ENCODE peak calls at places on chromosomes 11 and 22, in four cellular contexts. L is SK-N-SH, W is HepG2, Y is GM12878. C is an unnamed sample.

GRCh38 chr22:42645341-42645937 is 3.8 kb downstream of the CYB5R3 start:
- DNase-seq in L (no peak), W (no peak), Y (no peak), C (no peak)

GRCh38 chr11:128956401-128957203 is 13.9 kb upstream of the TP53AIP1 start:
- DNase-seq in L (peak), W (peak), Y (peak), C (peak)

GRCh38 chr11:32831241-32831640 is 1.5 kb downstream of the PRRG4 start:
- DNase-seq in L (no peak), W (no peak), Y (no peak), C (no peak)

GRCh38 chr11:45301537-45302246 is 15.6 kb upstream of the SYT13 start:
- DNase-seq in L (no peak), W (no peak), Y (no peak), C (no peak)

GRCh38 chr11:10308208-10308954 is 3.5 kb downstream of the ADM start:
- DNase-seq in L (no peak), W (no peak), Y (no peak), C (no peak)

GRCh38 chr22:44928711-44929347 is 81.0 kb downstream of the PHF21B start:
- DNase-seq in L (no peak), W (no peak), Y (no peak), C (no peak)

GRCh38 chr11:2708757-2709281 is 9.0 kb upstream of the KCNQ1OT1 start:
- DNase-seq in L (peak), W (no peak), Y (no peak), C (no peak)

GRCh38 chr22:37162221-37163095 is 12.7 kb upstream of the IL2RB start:
- DNase-seq in L (no peak), W (no peak), Y (peak), C (no peak)

GRCh38 chr11:116852261-116853125 is 15.1 kb upstream of the APOA1 start:
- DNase-seq in L (no peak), W (no peak), Y (no peak), C (no peak)

GRCh38 chr11:47916361-47916841 is 64.0 kb upstream of the PTPRJ start:
- DNase-seq in L (peak), W (no peak), Y (no peak), C (peak)

GRCh38 chr11:5516599-5516998 is at the start of gene UBQLNL:
- DNase-seq in L (no peak), W (no peak), Y (no peak), C (no peak)

GRCh38 chr11:100151944-100152343 is 535.1 kb upstream of the ARHGAP42 start:
- DNase-seq in L (no peak), W (no peak), Y (no peak), C (no peak)

GRCh38 chr11:227824-228223 is 8.3 kb downstream of the SIRT3 start:
- DNase-seq in L (no peak), W (no peak), Y (no peak), C (no peak)

DNA sequence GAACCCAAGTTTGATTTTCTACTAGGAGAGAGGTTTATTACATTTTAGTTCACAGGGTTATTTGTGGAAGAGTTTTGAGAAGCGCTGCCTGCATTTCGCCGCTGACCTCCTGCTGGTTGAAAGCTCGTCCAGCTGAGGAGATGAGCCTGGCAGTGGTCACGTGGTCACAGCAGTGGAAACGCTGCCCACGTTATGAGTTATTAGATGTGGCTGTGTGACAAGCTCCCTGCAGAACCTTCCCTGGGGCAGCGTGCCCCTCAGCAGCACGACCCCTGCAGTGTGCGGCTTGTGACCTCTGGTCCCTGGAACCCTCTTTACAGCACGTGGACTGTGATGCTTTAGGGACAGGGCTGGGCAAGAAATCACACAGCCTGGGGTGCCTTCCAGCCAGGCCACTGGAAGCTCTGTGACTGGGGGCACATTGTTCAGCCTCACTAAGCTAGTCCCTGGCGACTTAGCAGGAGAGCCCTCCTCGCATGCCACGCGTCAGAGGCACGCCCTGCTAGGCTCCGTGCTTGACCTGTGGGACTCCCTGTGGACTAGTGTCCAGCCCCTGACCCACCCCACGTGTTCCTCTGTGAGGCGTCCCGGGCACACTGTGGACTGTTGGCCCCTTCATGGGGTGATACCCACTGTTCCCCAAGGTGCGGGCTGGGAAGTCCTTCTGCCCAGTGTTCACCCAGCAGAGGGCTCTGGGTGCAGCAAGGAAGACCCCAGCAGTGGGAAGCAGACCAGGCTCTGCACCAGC is 349.4 kb downstream of the TBC1D22A start:
- DNase-seq in L (no peak), W (no peak), Y (no peak), C (no peak)
- TF ChIP-seq NFIC in L (no peak), W (no peak), Y (no peak), C (no peak)

DNA sequence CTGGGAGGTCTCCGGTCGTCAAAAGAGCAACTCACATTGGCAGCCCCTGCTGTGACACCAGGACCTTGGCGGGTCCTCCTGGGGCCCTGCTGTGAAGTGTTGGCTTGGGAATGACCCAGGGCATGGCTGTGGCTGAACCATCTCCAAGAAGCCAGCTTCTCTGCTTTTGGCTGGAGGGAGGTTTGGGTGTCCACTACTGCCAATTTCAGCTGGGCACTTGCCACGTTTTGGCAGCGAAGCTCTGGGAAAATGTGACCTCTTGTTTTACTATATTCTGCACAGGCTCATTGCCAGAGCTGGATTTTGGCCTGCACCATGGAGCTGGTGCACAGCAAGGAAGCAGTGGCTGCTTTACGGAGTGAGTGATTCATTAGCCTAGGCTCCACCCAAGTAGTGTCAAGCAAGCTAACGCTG is 24.2 kb upstream of the SMCO4 start:
- DNase-seq in L (no peak), W (no peak), Y (no peak), C (no peak)
- TF ChIP-seq NFIC in L (no peak), W (no peak), Y (no peak), C (no peak)

DNA sequence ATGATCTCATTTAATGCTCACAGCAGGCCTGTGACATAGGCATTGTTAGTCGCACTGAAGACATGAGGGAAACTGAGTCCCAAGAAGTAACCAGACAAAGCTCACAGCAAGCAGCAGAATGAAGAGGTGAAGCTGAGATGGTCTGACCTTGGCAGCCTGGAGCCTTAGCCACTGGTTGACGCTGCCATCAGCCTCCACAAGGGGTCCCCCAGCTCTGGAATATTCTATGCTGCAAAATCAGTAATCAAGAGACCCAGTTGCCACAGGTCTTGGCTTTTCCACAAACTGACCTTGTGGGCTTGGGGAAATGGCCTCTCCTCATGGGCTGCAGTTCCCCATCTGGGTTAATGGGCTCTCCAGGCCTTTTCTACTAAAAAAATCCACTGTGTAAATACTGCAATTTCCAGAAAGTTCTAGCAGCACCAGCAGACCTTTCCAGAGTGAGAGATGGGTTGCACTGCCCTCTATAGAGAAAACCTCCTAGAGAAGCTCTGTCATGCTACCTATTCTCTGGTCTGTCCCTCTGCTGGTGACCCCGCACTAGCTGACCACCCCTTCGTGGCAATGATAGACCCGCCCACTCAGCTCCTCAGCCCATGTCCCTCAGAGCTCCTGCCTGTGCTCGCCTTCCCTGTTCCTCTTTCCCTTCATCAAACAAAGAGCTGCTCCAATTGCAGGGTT is 22.6 kb upstream of the ISX start:
- DNase-seq in L (no peak), W (no peak), Y (no peak), C (peak)
- TF ChIP-seq NFIC in L (no peak), W (no peak), Y (no peak), C (no peak)

GRCh38 chr22:39444937-39445465 is 11.8 kb upstream of the MGAT3 start:
- DNase-seq in L (no peak), W (no peak), Y (no peak), C (no peak)

GRCh38 chr22:39449708-39450107 is 7.1 kb upstream of the MGAT3 start:
- DNase-seq in L (no peak), W (no peak), Y (no peak), C (no peak)

GRCh38 chr22:39450258-39450955 is 6.4 kb upstream of the MGAT3 start:
- DNase-seq in L (no peak), W (no peak), Y (no peak), C (no peak)

GRCh38 chr22:39446239-39446721 is 10.5 kb upstream of the MGAT3 start:
- DNase-seq in L (no peak), W (no peak), Y (peak), C (peak)

DNA sequence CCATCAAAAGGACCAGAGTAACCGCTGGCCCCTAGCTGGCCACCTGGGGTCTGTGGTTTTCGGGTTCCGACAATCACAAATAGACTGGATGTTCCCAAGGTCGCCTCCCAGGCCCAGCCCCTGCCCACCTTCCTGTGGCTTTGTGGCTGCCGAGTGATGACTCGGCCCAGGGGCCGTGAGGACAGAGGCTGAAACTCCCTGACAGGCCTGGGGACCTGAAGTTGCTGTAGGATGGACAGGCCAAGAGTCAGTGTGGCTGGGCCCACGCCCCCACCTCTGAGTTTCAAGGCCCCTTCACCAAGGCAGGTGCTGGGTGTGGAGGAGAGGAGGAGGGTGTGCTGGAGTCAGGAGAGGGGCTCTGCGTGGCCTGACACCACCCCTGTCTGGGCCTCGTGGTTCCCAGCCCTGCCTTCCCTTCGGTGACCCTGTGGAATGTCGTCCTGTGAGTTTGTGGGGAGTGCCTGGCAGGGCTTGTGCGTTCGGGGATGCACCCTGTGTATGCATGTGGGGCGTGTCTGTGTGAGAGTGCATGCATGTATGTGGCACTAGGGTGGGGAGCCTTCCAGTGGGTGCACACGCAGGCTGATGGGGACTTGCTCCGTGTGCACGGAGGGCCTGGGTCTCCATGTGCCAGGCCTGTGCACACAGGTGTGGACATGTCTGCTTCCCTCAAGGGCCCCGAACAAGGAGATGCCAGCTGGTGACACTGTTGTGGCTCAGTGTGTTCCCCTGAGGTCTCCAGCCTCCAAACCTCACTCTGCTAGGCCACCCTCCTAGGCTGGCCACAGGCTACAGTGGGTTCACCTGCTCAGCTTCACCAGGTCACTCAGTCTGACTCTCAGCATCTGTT is 8.4 kb upstream of the MGAT3 start:
- DNase-seq in L (no peak), W (no peak), Y (no peak), C (no peak)
- TF ChIP-seq NFIC in L (no peak), W (no peak), Y (no peak), C (no peak)

DNA sequence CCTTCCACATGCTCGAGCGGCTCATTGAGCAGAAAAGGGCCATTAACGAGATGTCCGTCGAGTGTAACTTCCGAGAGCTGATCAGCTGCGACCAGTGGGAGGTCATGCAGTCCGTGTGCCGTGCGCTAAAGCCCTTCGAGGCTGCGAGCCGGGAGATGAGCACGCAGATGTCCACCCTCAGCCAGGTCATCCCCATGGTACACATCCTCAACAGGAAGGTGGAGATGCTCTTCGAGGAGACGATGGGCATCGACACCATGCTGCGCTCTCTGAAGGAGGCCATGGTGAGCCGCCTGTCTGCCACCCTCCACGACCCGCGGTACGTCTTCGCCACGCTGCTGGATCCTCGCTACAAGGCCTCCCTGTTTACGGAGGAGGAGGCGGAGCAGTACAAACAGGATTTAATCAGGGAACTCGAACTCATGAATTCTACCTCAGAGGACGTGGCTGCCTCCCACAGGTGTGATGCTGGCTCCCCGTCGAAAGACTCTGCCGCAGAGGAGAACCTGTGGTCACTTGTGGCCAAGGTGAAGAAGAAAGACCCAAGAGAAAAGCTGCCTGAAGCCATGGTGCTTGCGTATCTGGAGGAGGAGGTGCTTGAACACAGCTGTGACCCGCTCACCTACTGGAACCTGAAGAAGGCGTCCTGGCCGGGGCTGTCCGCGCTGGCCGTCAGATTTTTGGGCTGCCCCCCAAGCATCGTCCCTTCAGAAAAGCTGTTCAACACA is 31.7 kb downstream of the ALG12 start:
- DNase-seq in L (no peak), W (no peak), Y (no peak), C (no peak)
- TF ChIP-seq NFIC in L (no peak), W (no peak), Y (no peak), C (no peak)

C was measured in K562.